ENCODE peak calls at places on chromosome 11, in eight cellular contexts. R, C, F, P, U, W, Q and O are unnamed samples.

GRCh38 chr11:101584651-101585050 is 844 bp upstream of the TRPC6 start:
- DNase-seq in R (no peak), C (no peak), F (no peak), P (no peak), U (no peak), W (no peak), Q (no peak), O (no peak)

GRCh38 chr11:72591785-72592490 is 82.3 kb downstream of the PDE2A start:
- DNase-seq in R (no peak), C (no peak), F (peak), P (no peak), U (no peak), W (peak), Q (no peak), O (peak)

GRCh38 chr11:403761-404431 is 9.9 kb downstream of the PKP3 start:
- DNase-seq in R (no peak), C (no peak), F (no peak), P (no peak), U (no peak), W (no peak), Q (no peak), O (no peak)

GRCh38 chr11:108647701-108648527 is 17.0 kb upstream of the DDX10 start:
- DNase-seq in R (peak), C (no peak), F (peak), P (peak), U (peak), W (peak), Q (no peak), O (peak)

GRCh38 chr11:59801160-59801706 is 9.3 kb downstream of the MRPL16 start:
- DNase-seq in R (no peak), C (no peak), F (no peak), P (no peak), U (no peak), W (no peak), Q (no peak), O (no peak)

GRCh38 chr11:69108030-69108429 is 47.7 kb upstream of the SMIM38 start:
- DNase-seq in R (no peak), C (no peak), F (no peak), P (no peak), U (no peak), W (no peak), Q (no peak), O (no peak)

GRCh38 chr11:110130642-110131238 is 37.5 kb downstream of the ZC3H12C start:
- DNase-seq in R (no peak), C (no peak), F (no peak), P (no peak), U (no peak), W (no peak), Q (no peak), O (no peak)

GRCh38 chr11:86511086-86511551 is 136.4 kb downstream of the CCDC81 start:
- DNase-seq in R (no peak), C (no peak), F (no peak), P (no peak), U (no peak), W (no peak), Q (no peak), O (no peak)

GRCh38 chr11:86234831-86235461 is 9.6 kb upstream of the EED start:
- DNase-seq in R (no peak), C (no peak), F (no peak), P (no peak), U (no peak), W (no peak), Q (no peak), O (no peak)

GRCh38 chr11:1310315-1310687 is 869 bp upstream of the TOLLIP start:
- DNase-seq in R (no peak), C (no peak), F (no peak), P (no peak), U (no peak), W (no peak), Q (no peak), O (peak)

GRCh38 chr11:95867105-95867504 is 56.8 kb downstream of the MTMR2 start:
- DNase-seq in R (no peak), C (no peak), F (no peak), P (no peak), U (peak), W (no peak), Q (no peak), O (no peak)

GRCh38 chr11:46410021-46410420 is 18.4 kb upstream of the CHRM4 start:
- DNase-seq in R (no peak), C (no peak), F (no peak), P (no peak), U (no peak), W (no peak), Q (no peak), O (no peak)

GRCh38 chr11:72391638-72392423 is 42.5 kb downstream of the CLPB start:
- DNase-seq in R (no peak), C (no peak), F (no peak), P (no peak), U (no peak), W (no peak), Q (no peak), O (no peak)

GRCh38 chr11:20089357-20089756 is 70.9 kb downstream of the DBX1 start:
- DNase-seq in R (no peak), C (no peak), F (no peak), P (no peak), U (no peak), W (no peak), Q (no peak), O (no peak)

GRCh38 chr11:102144357-102145342 is 34.4 kb downstream of the YAP1 start:
- DNase-seq in R (peak), C (no peak), F (no peak), P (no peak), U (no peak), W (no peak), Q (no peak), O (no peak)

GRCh38 chr11:66178183-66178582 is 90.3 kb upstream of the RAB1B start:
- DNase-seq in R (no peak), C (no peak), F (no peak), P (no peak), U (no peak), W (no peak), Q (no peak), O (no peak)

GRCh38 chr11:88213406-88213805 is 38.2 kb upstream of the RAB38 start:
- DNase-seq in R (no peak), C (no peak), F (no peak), P (no peak), U (no peak), W (no peak), Q (no peak), O (no peak)

GRCh38 chr11:119607726-119608125 is 121.3 kb downstream of the NECTIN1 start:
- DNase-seq in R (no peak), C (no peak), F (no peak), P (no peak), U (no peak), W (no peak), Q (no peak), O (no peak)

GRCh38 chr11:810040-810567 is 337 bp downstream of the RPLP2 start:
- DNase-seq in R (no peak), C (no peak), F (no peak), P (no peak), U (no peak), W (no peak), Q (no peak), O (no peak)

GRCh38 chr11:76095891-76096290 is 110.4 kb downstream of the WNT11 start:
- DNase-seq in R (no peak), C (no peak), F (no peak), P (no peak), U (no peak), W (no peak), Q (no peak), O (no peak)

GRCh38 chr11:72398058-72398758 is 36.1 kb downstream of the CLPB start:
- DNase-seq in R (no peak), C (no peak), F (no peak), P (no peak), U (no peak), W (no peak), Q (no peak), O (no peak)

GRCh38 chr11:14026961-14027360 is 64.4 kb downstream of the SPON1 start:
- DNase-seq in R (peak), C (no peak), F (no peak), P (no peak), U (no peak), W (no peak), Q (no peak), O (no peak)

GRCh38 chr11:100716848-100717247 is 29.8 kb downstream of the ARHGAP42 start:
- DNase-seq in R (no peak), C (no peak), F (no peak), P (no peak), U (no peak), W (no peak), Q (no peak), O (no peak)

GRCh38 chr11:3133456-3134217 is 31.5 kb downstream of the OSBPL5 start:
- DNase-seq in R (peak), C (no peak), F (no peak), P (no peak), U (no peak), W (no peak), Q (no peak), O (no peak)

GRCh38 chr11:77096591-77097019 is 6.0 kb upstream of the OMP start:
- DNase-seq in R (peak), C (no peak), F (no peak), P (no peak), U (no peak), W (no peak), Q (no peak), O (no peak)

GRCh38 chr11:75152651-75153553 is 2.0 kb downstream of the SLCO2B1 start:
- DNase-seq in R (no peak), C (no peak), F (no peak), P (no peak), U (no peak), W (no peak), Q (no peak), O (no peak)

GRCh38 chr11:66981976-66982578 is 7.0 kb downstream of the C11orf86 start:
- DNase-seq in R (peak), C (peak), F (no peak), P (peak), U (peak), W (no peak), Q (peak), O (no peak)

GRCh38 chr11:128261011-128261421 is 326.3 kb downstream of the ETS1 start:
- DNase-seq in R (no peak), C (no peak), F (no peak), P (no peak), U (no peak), W (no peak), Q (no peak), O (no peak)

GRCh38 chr11:97814325-97814959 is 1206.3 kb upstream of the CNTN5 start:
- DNase-seq in R (no peak), C (no peak), F (no peak), P (no peak), U (no peak), W (no peak), Q (no peak), O (no peak)

GRCh38 chr11:114132944-114133394 is 73.5 kb downstream of the ZBTB16 start:
- DNase-seq in R (no peak), C (no peak), F (no peak), P (no peak), U (no peak), W (no peak), Q (no peak), O (no peak)

GRCh38 chr11:114134870-114135269 is 75.4 kb downstream of the ZBTB16 start:
- DNase-seq in R (no peak), C (no peak), F (no peak), P (no peak), U (peak), W (no peak), Q (no peak), O (no peak)

GRCh38 chr11:114132427-114132826 is 72.9 kb downstream of the ZBTB16 start:
- DNase-seq in R (no peak), C (no peak), F (no peak), P (no peak), U (no peak), W (no peak), Q (no peak), O (no peak)

GRCh38 chr11:114135737-114136151 is 76.2 kb downstream of the ZBTB16 start:
- DNase-seq in R (no peak), C (no peak), F (no peak), P (no peak), U (peak), W (no peak), Q (no peak), O (no peak)

GRCh38 chr11:114133548-114134329 is 74.2 kb downstream of the ZBTB16 start:
- DNase-seq in R (no peak), C (no peak), F (no peak), P (no peak), U (no peak), W (no peak), Q (no peak), O (no peak)
- H3K27ac ChIP-seq in R (peak), C (peak), F (no peak), P (peak), U (peak), W (no peak), Q (peak), O (no peak)

DNA sequence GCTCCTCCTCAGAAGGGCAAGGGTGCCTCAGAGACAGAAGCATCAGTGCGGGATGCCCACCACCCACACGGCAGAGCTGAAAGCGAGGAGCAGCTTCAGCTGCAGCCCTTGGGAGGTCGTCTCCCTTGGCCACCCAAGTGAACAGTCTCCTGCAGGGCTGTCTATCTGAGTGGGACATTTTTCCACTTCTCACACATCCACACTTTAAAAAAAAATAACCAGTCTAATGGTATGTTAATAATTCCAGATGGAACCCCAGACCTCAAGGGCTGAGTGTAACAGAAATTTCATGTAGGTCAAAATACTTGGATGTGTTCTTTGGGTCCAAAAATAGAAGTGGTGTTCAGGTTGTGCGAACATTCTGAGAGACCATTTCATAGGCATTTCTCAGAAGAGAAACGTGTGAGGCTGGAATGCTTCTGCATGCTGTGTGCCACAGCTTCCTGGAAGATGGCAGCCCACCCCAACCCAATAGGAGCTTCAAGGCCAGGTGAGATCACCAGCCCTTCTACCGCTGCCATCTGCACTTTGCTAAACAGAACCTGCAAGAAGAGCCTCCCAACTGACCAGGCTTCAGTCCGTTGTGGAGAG is 623.2 kb downstream of the OPCML start:
- DNase-seq in R (no peak), C (no peak), F (no peak), P (no peak), U (no peak), W (no peak), Q (no peak), O (no peak)
- H3K4me3 ChIP-seq in R (no peak), C (no peak), F (no peak), P (no peak), U (no peak), W (no peak), Q (no peak), O (no peak)

DNA sequence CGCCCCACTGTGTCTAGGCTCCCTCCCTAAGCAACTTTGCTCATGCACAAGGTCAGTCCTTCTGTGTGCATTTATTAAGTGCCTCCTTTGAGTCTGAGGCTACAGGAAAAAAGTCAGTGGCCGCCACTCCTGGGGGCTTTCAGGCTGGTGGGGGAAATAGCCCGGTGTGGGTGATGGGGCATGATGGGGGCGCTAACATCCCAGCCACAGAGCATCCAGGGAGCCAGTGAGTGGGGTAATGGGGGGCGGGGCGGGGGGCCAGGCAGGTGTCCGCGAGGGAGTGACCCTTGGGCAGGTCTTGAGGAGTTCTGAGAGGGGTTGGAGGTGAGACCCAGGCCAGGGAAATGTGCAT is 10.0 kb upstream of the EHD1 start:
- DNase-seq in R (no peak), C (no peak), F (no peak), P (no peak), U (no peak), W (no peak), Q (no peak), O (no peak)
- H3K27ac ChIP-seq in R (peak), C (peak), F (no peak), P (no peak), U (peak), W (no peak), Q (no peak), O (peak)

GRCh38 chr11:43575931-43576833 is 104.4 kb upstream of the HSD17B12 start:
- DNase-seq in R (no peak), C (no peak), F (no peak), P (no peak), U (no peak), W (no peak), Q (no peak), O (no peak)

GRCh38 chr11:43577566-43578264 is 102.8 kb upstream of the HSD17B12 start:
- DNase-seq in R (no peak), C (no peak), F (no peak), P (no peak), U (no peak), W (no peak), Q (no peak), O (no peak)

GRCh38 chr11:43578346-43579170 is 102.0 kb upstream of the HSD17B12 start:
- DNase-seq in R (no peak), C (no peak), F (no peak), P (no peak), U (no peak), W (no peak), Q (no peak), O (no peak)

GRCh38 chr11:43574949-43575915 is 105.3 kb upstream of the HSD17B12 start:
- DNase-seq in R (peak), C (no peak), F (no peak), P (no peak), U (no peak), W (no peak), Q (no peak), O (no peak)

GRCh38 chr11:43576834-43577521 is 103.6 kb upstream of the HSD17B12 start:
- DNase-seq in R (peak), C (no peak), F (no peak), P (no peak), U (no peak), W (no peak), Q (no peak), O (no peak)
- H3K4me3 ChIP-seq in R (peak), C (no peak), F (no peak), P (no peak), U (no peak), W (no peak), Q (peak), O (no peak)

GRCh38 chr11:6611092-6612007 is 666 bp downstream of the TAF10 start:
- DNase-seq in R (peak), C (no peak), F (peak), P (peak), U (peak), W (peak), Q (peak), O (no peak)

GRCh38 chr11:6612008-6612815 is at the start of gene TAF10:
- DNase-seq in R (peak), C (peak), F (peak), P (peak), U (peak), W (peak), Q (peak), O (peak)

GRCh38 chr11:6609502-6610015 is 2.5 kb downstream of the TAF10 start:
- DNase-seq in R (no peak), C (no peak), F (no peak), P (peak), U (no peak), W (no peak), Q (peak), O (no peak)

GRCh38 chr11:6608726-6609501 is 3.1 kb downstream of the TAF10 start:
- DNase-seq in R (no peak), C (no peak), F (no peak), P (peak), U (no peak), W (no peak), Q (peak), O (no peak)

GRCh38 chr11:6610591-6610990 is 1.4 kb downstream of the TAF10 start:
- DNase-seq in R (no peak), C (no peak), F (no peak), P (no peak), U (no peak), W (no peak), Q (peak), O (no peak)
- H3K27ac ChIP-seq in R (peak), C (no peak), F (peak), P (peak), U (no peak), W (no peak), Q (peak), O (peak)

GRCh38 chr11:121467965-121468364 is 15.2 kb upstream of the SORL1-AS1 start:
- DNase-seq in R (no peak), C (no peak), F (peak), P (no peak), U (no peak), W (peak), Q (no peak), O (peak)
- H3K4me3 ChIP-seq in R (no peak), C (no peak), F (peak), P (no peak), U (no peak), W (no peak), Q (no peak), O (no peak)

GRCh38 chr11:131581006-131581405 is 210.6 kb downstream of the NTM start:
- DNase-seq in R (no peak), C (no peak), F (no peak), P (no peak), U (no peak), W (no peak), Q (no peak), O (no peak)
- H3K27ac ChIP-seq in R (no peak), C (no peak), F (no peak), P (no peak), U (no peak), W (no peak), Q (no peak), O (no peak)

GRCh38 chr11:121929581-121929980 is 186.4 kb downstream of the BLID start:
- DNase-seq in R (peak), C (no peak), F (no peak), P (no peak), U (no peak), W (no peak), Q (no peak), O (no peak)
- H3K4me3 ChIP-seq in R (peak), C (peak), F (no peak), P (peak), U (no peak), W (no peak), Q (peak), O (no peak)

GRCh38 chr11:32072872-32073661 is 17.8 kb upstream of the RCN1 start:
- DNase-seq in R (no peak), C (no peak), F (no peak), P (no peak), U (no peak), W (no peak), Q (no peak), O (no peak)
- H3K27ac ChIP-seq in R (no peak), C (no peak), F (no peak), P (no peak), U (no peak), W (no peak), Q (no peak), O (no peak)

GRCh38 chr11:16881074-16881709 is 133.0 kb downstream of the PLEKHA7 start:
- DNase-seq in R (peak), C (no peak), F (no peak), P (peak), U (peak), W (no peak), Q (no peak), O (no peak)
- H3K4me3 ChIP-seq in R (peak), C (no peak), F (no peak), P (no peak), U (no peak), W (no peak), Q (no peak), O (no peak)